ENCODE peak calls at places on chromosomes 1 and 21, in nine cellular contexts. One of them, this sample, is unnamed.
A peak's percentile ranks its signal among the peaks of the same experiment; 100 is the strongest.

GRCh38 chr1:2050793-2051682 is 827 bp downstream of the PRKCZ start:
- DNase-seq in body of pancreas: no peak
- DNase-seq in D341Med: no peak
- DNase-seq in esophagus squamous epithelium: no peak
- DNase-seq in fibroblast of mammary gland: no peak
- DNase-seq in activated T-helper 2 cell treated with anti-CD3 and anti-CD28 coated beads, Interferon-gamma antibody, Interleukin-2, Interleukin-4, amounts not matched to agents 10 μg/mL and 5 μg/mL and 100 μg/mL, durations not matched to agents 14 hours and 24 hours and 36 hours: no peak
- DNase-seq in omental fat pad: no peak
- DNase-seq in 8988T: no peak
- DNase-seq in HEK293T: no peak
- DNase-seq in this sample: no peak

GRCh38 chr1:185632659-185633428 is 101.3 kb upstream of the HMCN1 start:
- DNase-seq in body of pancreas: no peak
- DNase-seq in D341Med: no peak
- DNase-seq in esophagus squamous epithelium: no peak
- DNase-seq in fibroblast of mammary gland: peak; percentile 59
- DNase-seq in activated T-helper 2 cell treated with anti-CD3 and anti-CD28 coated beads, Interferon-gamma antibody, Interleukin-2, Interleukin-4, amounts not matched to agents 10 μg/mL and 5 μg/mL and 100 μg/mL, durations not matched to agents 14 hours and 24 hours and 36 hours: no peak
- DNase-seq in omental fat pad: no peak
- DNase-seq in 8988T: no peak
- DNase-seq in HEK293T: no peak
- DNase-seq in this sample: no peak

GRCh38 chr21:35585155-35585554 is 475.2 kb downstream of the SETD4 start:
- DNase-seq in body of pancreas: no peak
- DNase-seq in D341Med: no peak
- DNase-seq in esophagus squamous epithelium: no peak
- DNase-seq in fibroblast of mammary gland: peak; percentile 74
- DNase-seq in activated T-helper 2 cell treated with anti-CD3 and anti-CD28 coated beads, Interferon-gamma antibody, Interleukin-2, Interleukin-4, amounts not matched to agents 10 μg/mL and 5 μg/mL and 100 μg/mL, durations not matched to agents 14 hours and 24 hours and 36 hours: no peak
- DNase-seq in omental fat pad: no peak
- DNase-seq in 8988T: no peak
- DNase-seq in HEK293T: no peak
- DNase-seq in this sample: no peak

GRCh38 chr1:205925730-205926129 is 17.5 kb downstream of the SLC26A9 start:
- DNase-seq in body of pancreas: no peak
- DNase-seq in D341Med: no peak
- DNase-seq in esophagus squamous epithelium: no peak
- DNase-seq in fibroblast of mammary gland: peak; percentile 99
- DNase-seq in activated T-helper 2 cell treated with anti-CD3 and anti-CD28 coated beads, Interferon-gamma antibody, Interleukin-2, Interleukin-4, amounts not matched to agents 10 μg/mL and 5 μg/mL and 100 μg/mL, durations not matched to agents 14 hours and 24 hours and 36 hours: no peak
- DNase-seq in omental fat pad: no peak
- DNase-seq in 8988T: no peak
- DNase-seq in HEK293T: no peak
- DNase-seq in this sample: no peak

GRCh38 chr21:43374228-43374885 is 52.6 kb downstream of the SIK1 start:
- DNase-seq in body of pancreas: no peak
- DNase-seq in D341Med: no peak
- DNase-seq in esophagus squamous epithelium: no peak
- DNase-seq in fibroblast of mammary gland: no peak
- DNase-seq in activated T-helper 2 cell treated with anti-CD3 and anti-CD28 coated beads, Interferon-gamma antibody, Interleukin-2, Interleukin-4, amounts not matched to agents 10 μg/mL and 5 μg/mL and 100 μg/mL, durations not matched to agents 14 hours and 24 hours and 36 hours: no peak
- DNase-seq in omental fat pad: no peak
- DNase-seq in 8988T: no peak
- DNase-seq in HEK293T: no peak
- DNase-seq in this sample: no peak

GRCh38 chr1:10724052-10724494 is 72.4 kb downstream of the CASZ1 start:
- DNase-seq in body of pancreas: peak; percentile 91
- DNase-seq in D341Med: no peak
- DNase-seq in esophagus squamous epithelium: no peak
- DNase-seq in fibroblast of mammary gland: peak; percentile 36
- DNase-seq in activated T-helper 2 cell treated with anti-CD3 and anti-CD28 coated beads, Interferon-gamma antibody, Interleukin-2, Interleukin-4, amounts not matched to agents 10 μg/mL and 5 μg/mL and 100 μg/mL, durations not matched to agents 14 hours and 24 hours and 36 hours: no peak
- DNase-seq in omental fat pad: no peak
- DNase-seq in 8988T: no peak
- DNase-seq in HEK293T: no peak
- DNase-seq in this sample: no peak

GRCh38 chr1:183417691-183418491 is at the start of gene NMNAT2:
- DNase-seq in body of pancreas: peak; percentile 14
- DNase-seq in D341Med: peak; percentile 74
- DNase-seq in esophagus squamous epithelium: no peak
- DNase-seq in fibroblast of mammary gland: peak; percentile 17
- DNase-seq in activated T-helper 2 cell treated with anti-CD3 and anti-CD28 coated beads, Interferon-gamma antibody, Interleukin-2, Interleukin-4, amounts not matched to agents 10 μg/mL and 5 μg/mL and 100 μg/mL, durations not matched to agents 14 hours and 24 hours and 36 hours: no peak
- DNase-seq in omental fat pad: no peak
- DNase-seq in 8988T: peak; percentile 37
- DNase-seq in HEK293T: peak; percentile 66
- DNase-seq in this sample: peak; percentile 81

GRCh38 chr21:39628380-39628779 is 15.6 kb downstream of the B3GALT5 start:
- DNase-seq in body of pancreas: no peak
- DNase-seq in D341Med: no peak
- DNase-seq in esophagus squamous epithelium: no peak
- DNase-seq in fibroblast of mammary gland: no peak
- DNase-seq in activated T-helper 2 cell treated with anti-CD3 and anti-CD28 coated beads, Interferon-gamma antibody, Interleukin-2, Interleukin-4, amounts not matched to agents 10 μg/mL and 5 μg/mL and 100 μg/mL, durations not matched to agents 14 hours and 24 hours and 36 hours: no peak
- DNase-seq in omental fat pad: no peak
- DNase-seq in 8988T: no peak
- DNase-seq in HEK293T: no peak
- DNase-seq in this sample: no peak

This sample was measured in NCI-H1417.